ENCODE peak calls at places on chromosomes 2 and 18, in eight cellular contexts. A, L, V, D, R, K, P and I are unnamed samples.

GRCh38 chr2:200585730-200586643 is at the start of gene AOX1:
- DNase-seq in A (peak; percentile 67), L (no peak), V (no peak), D (peak; percentile 44), R (peak; percentile 46), K (no peak), P (peak; percentile 44), I (no peak)

GRCh38 chr2:147141930-147142329 is 702.9 kb upstream of the ACVR2A start:
- DNase-seq in A (no peak), L (no peak), V (peak; percentile 19), D (no peak), R (no peak), K (no peak), P (no peak), I (no peak)

GRCh38 chr2:196331816-196332215 is 160.4 kb upstream of the STK17B start:
- DNase-seq in A (peak; percentile 62), L (no peak), V (no peak), D (no peak), R (no peak), K (no peak), P (no peak), I (no peak)

GRCh38 chr2:47211497-47212011 is 56.4 kb upstream of the STPG4 start:
- DNase-seq in A (no peak), L (no peak), V (peak; percentile 77), D (no peak), R (no peak), K (no peak), P (peak; percentile 44), I (no peak)

GRCh38 chr2:226800941-226801784 is 1.5 kb upstream of the IRS1 start:
- DNase-seq in A (peak; percentile 76), L (peak; percentile 90), V (peak; percentile 48), D (peak; percentile 85), R (peak; percentile 86), K (peak; percentile 84), P (peak; percentile 71), I (peak; percentile 83)

GRCh38 chr2:221513251-221513650 is 58.9 kb downstream of the EPHA4 start:
- DNase-seq in A (no peak), L (no peak), V (no peak), D (no peak), R (no peak), K (no peak), P (no peak), I (no peak)

GRCh38 chr18:27585602-27586173 is 400.6 kb upstream of the CHST9 start:
- DNase-seq in A (no peak), L (no peak), V (no peak), D (no peak), R (no peak), K (no peak), P (no peak), I (no peak)

GRCh38 chr2:218022851-218023530 is 20.2 kb upstream of the TNS1 start:
- DNase-seq in A (no peak), L (no peak), V (no peak), D (no peak), R (peak; percentile 9), K (no peak), P (no peak), I (no peak)

GRCh38 chr2:36339819-36340218 is 15.8 kb upstream of the CRIM1 start:
- DNase-seq in A (peak; percentile 52), L (no peak), V (no peak), D (no peak), R (no peak), K (no peak), P (no peak), I (no peak)

GRCh38 chr2:102664439-102665042 is 45.2 kb downstream of the SLC9A2 start:
- DNase-seq in A (peak; percentile 42), L (no peak), V (no peak), D (no peak), R (no peak), K (peak; percentile 13), P (peak; percentile 100), I (peak; percentile 10)

GRCh38 chr18:67783215-67783946 is 266.9 kb upstream of the DSEL start:
- DNase-seq in A (peak; percentile 95), L (no peak), V (no peak), D (no peak), R (no peak), K (no peak), P (peak; percentile 95), I (no peak)

GRCh38 chr2:1631292-1632005 is 112.9 kb downstream of the PXDN start:
- DNase-seq in A (no peak), L (no peak), V (no peak), D (no peak), R (no peak), K (no peak), P (no peak), I (no peak)

GRCh38 chr2:178632729-178633128 is 152.5 kb downstream of the PLEKHA3 start:
- DNase-seq in A (no peak), L (no peak), V (no peak), D (no peak), R (no peak), K (no peak), P (no peak), I (no peak)

GRCh38 chr2:143133783-143134182 is 4.6 kb downstream of the ARHGAP15 start:
- DNase-seq in A (no peak), L (no peak), V (no peak), D (no peak), R (no peak), K (no peak), P (no peak), I (no peak)

GRCh38 chr18:12373771-12374116 is 3.3 kb downstream of the AFG3L2 start:
- DNase-seq in A (no peak), L (no peak), V (no peak), D (no peak), R (no peak), K (no peak), P (no peak), I (no peak)

GRCh38 chr2:150486539-150487484 is 655 bp downstream of the RND3 start:
- DNase-seq in A (peak; percentile 62), L (no peak), V (peak; percentile 68), D (peak; percentile 17), R (no peak), K (no peak), P (no peak), I (peak; percentile 46)

GRCh38 chr2:40299173-40299572 is 152.7 kb downstream of the SLC8A1 start:
- DNase-seq in A (no peak), L (no peak), V (no peak), D (no peak), R (no peak), K (no peak), P (no peak), I (no peak)

GRCh38 chr2:79434362-79434761 is 78.5 kb upstream of the CTNNA2 start:
- DNase-seq in A (no peak), L (no peak), V (no peak), D (no peak), R (no peak), K (no peak), P (no peak), I (no peak)

GRCh38 chr2:210635257-210635656 is 78.9 kb downstream of the CPS1 start:
- DNase-seq in A (no peak), L (no peak), V (no peak), D (no peak), R (no peak), K (no peak), P (no peak), I (no peak)